ENCODE peak calls at places on chromosomes 3 and 15, in four cellular contexts. D is LoVo, O is NCI-H1930, N is HFFc6. E is an unnamed sample.

GRCh38 chr15:67185051-67185450 is 69.4 kb downstream of the AAGAB start:
- DNase-seq in D (no peak), O (no peak), N (no peak), E (no peak)

GRCh38 chr3:108319428-108320053 is 23.2 kb downstream of the HHLA2 start:
- DNase-seq in D (no peak), O (no peak), N (no peak), E (no peak)

GRCh38 chr3:129809297-129809696 is 84.2 kb downstream of the TMCC1 start:
- DNase-seq in D (no peak), O (no peak), N (no peak), E (no peak)

GRCh38 chr3:123376451-123377172 is 72.3 kb downstream of the ADCY5 start:
- DNase-seq in D (no peak), O (no peak), N (no peak), E (no peak)

GRCh38 chr3:170154084-170154483 is 27.4 kb downstream of the PHC3 start:
- DNase-seq in D (no peak), O (no peak), N (peak), E (no peak)

GRCh38 chr3:43214616-43215015 is 71.7 kb upstream of the SNRK start:
- DNase-seq in D (peak), O (no peak), N (peak), E (no peak)

GRCh38 chr3:115615001-115615447 is 8.3 kb upstream of the GAP43 start:
- DNase-seq in D (peak), O (no peak), N (no peak), E (no peak)

GRCh38 chr15:25766421-25766820 is 96.7 kb downstream of the ATP10A start:
- DNase-seq in D (no peak), O (no peak), N (no peak), E (no peak)

GRCh38 chr15:34776706-34777105 is 18.6 kb downstream of the ACTC1 start:
- DNase-seq in D (no peak), O (no peak), N (no peak), E (no peak)

GRCh38 chr15:75723847-75724660 is 11.4 kb upstream of the CSPG4 start:
- DNase-seq in D (no peak), O (no peak), N (peak), E (peak)

GRCh38 chr15:71951134-71951533 is 140.8 kb downstream of the NR2E3 start:
- DNase-seq in D (no peak), O (no peak), N (no peak), E (no peak)

GRCh38 chr3:177191108-177191779 is 6.0 kb downstream of the TBL1XR1 start:
- DNase-seq in D (no peak), O (no peak), N (no peak), E (no peak)

GRCh38 chr15:99556010-99556409 is 9.8 kb upstream of the MEF2A start:
- DNase-seq in D (no peak), O (no peak), N (no peak), E (no peak)

GRCh38 chr15:60758961-60759729 is 280.2 kb upstream of the ICE2 start:
- DNase-seq in D (no peak), O (no peak), N (peak), E (no peak)

GRCh38 chr3:184371570-184372018 is 6.4 kb downstream of the THPO start:
- DNase-seq in D (peak), O (peak), N (peak), E (no peak)

GRCh38 chr3:127951276-127951675 is 36.2 kb downstream of the KBTBD12 start:
- DNase-seq in D (no peak), O (no peak), N (peak), E (no peak)

GRCh38 chr3:122451371-122451770 is 35.5 kb upstream of the WDR5B start:
- DNase-seq in D (no peak), O (no peak), N (no peak), E (no peak)

GRCh38 chr3:33152363-33153360 is 38.8 kb downstream of the CRTAP start:
- DNase-seq in D (no peak), O (no peak), N (no peak), E (no peak)

GRCh38 chr3:31094048-31094447 is 199.6 kb upstream of the GADL1 start:
- DNase-seq in D (no peak), O (no peak), N (no peak), E (no peak)

GRCh38 chr3:5309181-5309580 is 121.7 kb downstream of the EDEM1 start:
- DNase-seq in D (no peak), O (no peak), N (peak), E (no peak)

GRCh38 chr3:109050591-109051167 is 67.3 kb downstream of the MORC1 start:
- DNase-seq in D (peak), O (no peak), N (no peak), E (no peak)

GRCh38 chr3:37909067-37909911 is 47.6 kb downstream of the CTDSPL start:
- DNase-seq in D (peak), O (no peak), N (no peak), E (no peak)

GRCh38 chr15:33565099-33565498 is 254.3 kb downstream of the RYR3 start:
- DNase-seq in D (no peak), O (no peak), N (peak), E (no peak)

GRCh38 chr3:139538733-139539132 is 809 bp downstream of the RBP1 start:
- DNase-seq in D (no peak), O (no peak), N (no peak), E (no peak)

GRCh38 chr15:59456114-59456513 is 18.1 kb downstream of the FAM81A start:
- DNase-seq in D (peak), O (no peak), N (no peak), E (no peak)

GRCh38 chr3:45269952-45270351 is 43.9 kb upstream of the TMEM158 start:
- DNase-seq in D (no peak), O (no peak), N (no peak), E (no peak)

GRCh38 chr15:90598679-90599078 is 69.0 kb downstream of the CRTC3 start:
- DNase-seq in D (no peak), O (no peak), N (no peak), E (no peak)

GRCh38 chr15:53133255-53133654 is 343.1 kb upstream of the ONECUT1 start:
- DNase-seq in D (no peak), O (no peak), N (no peak), E (no peak)

GRCh38 chr15:55222588-55222987 is 25.8 kb upstream of the RSL24D1 start:
- DNase-seq in D (no peak), O (no peak), N (no peak), E (no peak)

GRCh38 chr3:158792709-158793108 is 9.1 kb upstream of the MFSD1 start:
- DNase-seq in D (no peak), O (no peak), N (peak), E (no peak)

GRCh38 chr3:57261119-57261518 is 31.4 kb downstream of the ASB14 start:
- DNase-seq in D (no peak), O (no peak), N (no peak), E (no peak)

GRCh38 chr15:90348456-90348855 is 3.6 kb upstream of the ZNF774 start:
- DNase-seq in D (no peak), O (no peak), N (no peak), E (no peak)

GRCh38 chr3:65888980-65889706 is 149.6 kb downstream of the MAGI1 start:
- DNase-seq in D (no peak), O (no peak), N (peak), E (no peak)

E was measured in NCI-H1048.